ENCODE peak calls at places on chromosome 9, in ten cellular contexts. P is mammary epithelial cell, C is upper lobe of right lung, I is astrocyte of the spinal cord, Q is WTC11, O is BJ, L is B cell, U is spleen, G is astrocyte of the cerebellum, Y is D721Med. J is an unnamed sample.

GRCh38 chr9:88781500-88782391 is 209.5 kb upstream of the S1PR3 start:
- DNase-seq in Q (peak), U (no peak), P (no peak), G (peak), O (no peak), C (no peak), Y (no peak), L (no peak), I (peak), J (peak)

GRCh38 chr9:98374385-98375051 is 119.1 kb upstream of the TBC1D2 start:
- DNase-seq in L (peak), I (peak), O (peak), Q (no peak), C (no peak), Y (no peak), P (peak), G (peak), U (no peak), J (peak)

GRCh38 chr9:110971234-110971633 is 67.0 kb downstream of the LPAR1 start:
- DNase-seq in I (no peak), L (no peak), Q (no peak), C (no peak), G (no peak), U (no peak), O (no peak), Y (no peak), P (no peak), J (no peak)

GRCh38 chr9:77433675-77434445 is 214.3 kb downstream of the GNA14 start:
- DNase-seq in U (no peak), L (no peak), C (peak), I (peak), O (no peak), Y (peak), G (no peak), Q (peak), P (peak), J (peak)

GRCh38 chr9:134331186-134332025 is 5.2 kb downstream of the RXRA start:
- DNase-seq in P (no peak), L (no peak), Q (no peak), Y (no peak), G (no peak), C (no peak), U (no peak), I (no peak), O (no peak), J (no peak)

GRCh38 chr9:98010450-98010849 is 27.3 kb downstream of the ANP32B start:
- DNase-seq in Y (no peak), L (peak), O (no peak), G (no peak), P (peak), I (peak), Q (peak), U (no peak), C (no peak), J (peak)

GRCh38 chr9:69168709-69169217 is 5.3 kb upstream of the TJP2 start:
- DNase-seq in O (no peak), U (peak), C (no peak), Q (peak), P (peak), I (no peak), L (peak), G (no peak), Y (no peak), J (peak)

GRCh38 chr9:68643901-68644809 is 60.9 kb upstream of the PIP5K1B start:
- DNase-seq in Q (no peak), G (no peak), O (no peak), P (no peak), I (no peak), L (peak), Y (no peak), U (no peak), C (no peak), J (no peak)

GRCh38 chr9:89588271-89588879 is 16.4 kb upstream of the GADD45G start:
- DNase-seq in Y (no peak), C (no peak), G (no peak), P (no peak), Q (no peak), U (no peak), O (no peak), I (no peak), L (no peak), J (no peak)

GRCh38 chr9:129726322-129727160 is 26.3 kb downstream of the PTGES start:
- DNase-seq in O (peak), U (peak), L (no peak), Y (peak), P (peak), G (peak), Q (peak), I (peak), C (peak), J (peak)

GRCh38 chr9:76400534-76401096 is 6.4 kb upstream of the RFK start:
- DNase-seq in I (no peak), U (no peak), Y (no peak), O (no peak), C (no peak), Q (no peak), P (peak), G (no peak), L (no peak), J (no peak)

GRCh38 chr9:6413365-6414263 is 615 bp downstream of the UHRF2 start:
- DNase-seq in U (peak), Y (no peak), O (no peak), L (no peak), P (peak), C (peak), G (no peak), Q (peak), I (peak), J (no peak)

GRCh38 chr9:126612813-126613641 is 701 bp upstream of the LMX1B start:
- DNase-seq in P (peak), C (peak), G (no peak), Q (peak), O (no peak), L (no peak), I (no peak), Y (peak), U (no peak), J (no peak)

GRCh38 chr9:93891549-93892310 is 63.4 kb downstream of the BARX1 start:
- DNase-seq in U (peak), Y (no peak), C (no peak), Q (no peak), O (no peak), G (no peak), L (no peak), P (no peak), I (no peak), J (no peak)

GRCh38 chr9:137902646-137903045 is 25.1 kb downstream of the CACNA1B start:
- DNase-seq in O (no peak), Q (no peak), L (no peak), I (no peak), G (no peak), U (no peak), C (peak), Y (no peak), P (no peak), J (no peak)

GRCh38 chr9:121824651-121825480 is 173.4 kb downstream of the DAB2IP start:
- DNase-seq in I (no peak), U (no peak), C (peak), Q (no peak), Y (no peak), L (no peak), G (no peak), O (no peak), P (no peak), J (no peak)
- TF ChIP-seq CTCF in I (no peak), U (no peak), C (no peak), Q (no peak), Y (no peak), L (no peak), G (no peak), O (no peak), P (no peak), J (no peak)

DNA sequence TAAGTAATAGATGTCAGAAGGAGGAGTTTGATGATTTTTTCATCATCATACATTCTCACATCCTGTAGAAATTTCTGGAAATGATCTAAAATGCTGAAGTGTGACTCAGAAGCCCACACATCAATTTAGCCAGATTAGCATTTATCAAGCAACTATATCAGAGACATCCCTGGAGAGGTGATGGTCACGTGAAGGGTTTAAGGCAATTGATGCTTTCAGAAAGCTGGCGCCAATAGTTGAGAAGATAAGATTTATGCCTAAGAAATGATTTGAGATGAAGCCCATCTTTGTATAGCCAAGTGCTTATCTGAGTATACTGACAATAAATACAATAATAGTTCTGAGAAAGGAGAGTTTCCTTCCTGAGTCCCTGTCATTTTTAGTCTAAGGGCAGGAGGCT is 162.8 kb upstream of the RORB start:
- DNase-seq in C (no peak), P (no peak), Q (no peak), I (no peak), G (no peak), Y (no peak), O (no peak), U (no peak), L (no peak), J (no peak)
- TF ChIP-seq CTCF in C (no peak), P (no peak), Q (no peak), I (no peak), G (no peak), Y (no peak), O (no peak), U (no peak), L (no peak), J (no peak)

GRCh38 chr9:27535701-27536118 is 6.1 kb upstream of the MOB3B start:
- DNase-seq in C (no peak), I (no peak), Q (peak), O (no peak), P (peak), Y (no peak), L (no peak), U (no peak), G (no peak), J (no peak)

GRCh38 chr9:27536168-27536567 is 6.6 kb upstream of the MOB3B start:
- DNase-seq in G (no peak), Y (no peak), L (no peak), U (no peak), C (no peak), I (no peak), Q (no peak), P (no peak), O (no peak), J (no peak)

GRCh38 chr9:27537027-27537435 is 7.4 kb upstream of the MOB3B start:
- DNase-seq in G (no peak), L (no peak), U (no peak), I (no peak), Q (no peak), P (no peak), C (no peak), Y (no peak), O (no peak), J (no peak)

GRCh38 chr9:27534131-27534530 is 4.5 kb upstream of the MOB3B start:
- DNase-seq in Y (no peak), P (no peak), U (no peak), C (no peak), G (no peak), O (no peak), L (no peak), Q (no peak), I (no peak), J (no peak)

DNA sequence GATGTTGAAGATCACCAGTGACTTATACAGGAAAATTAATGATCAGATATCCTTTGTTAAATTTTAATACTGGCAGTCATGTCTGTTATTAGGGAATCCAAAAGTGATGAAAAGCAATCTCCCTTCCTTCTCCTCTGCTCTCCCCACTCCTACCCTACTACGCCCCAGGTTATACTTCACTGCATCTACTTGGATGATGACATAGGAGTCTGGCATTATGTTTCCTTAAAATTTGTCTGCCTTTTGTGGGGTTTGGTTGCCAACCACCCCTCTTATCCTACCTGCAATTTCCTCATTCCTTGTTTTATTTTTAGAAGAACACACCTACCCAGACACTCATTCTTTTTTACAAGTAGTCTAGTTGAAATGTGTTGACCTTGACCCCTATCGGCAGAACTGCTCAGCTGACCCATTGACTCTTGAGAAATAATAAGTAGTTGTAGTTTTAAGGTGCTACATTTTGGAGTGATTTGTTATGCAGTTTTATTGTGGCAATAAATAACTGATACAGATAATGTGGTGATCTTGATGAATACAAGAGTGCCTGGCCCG is 5.1 kb upstream of the MOB3B start:
- DNase-seq in Q (no peak), L (no peak), C (no peak), U (no peak), O (no peak), Y (no peak), G (no peak), P (no peak), I (no peak), J (no peak)
- TF ChIP-seq CTCF in Q (no peak), L (no peak), C (no peak), U (no peak), O (no peak), Y (no peak), G (no peak), P (no peak), I (no peak), J (no peak)

GRCh38 chr9:95230046-95230445 is 87.5 kb downstream of the FANCC start:
- DNase-seq in Y (no peak), U (no peak), G (no peak), C (no peak), Q (peak), P (no peak), I (no peak), O (no peak), L (no peak), J (no peak)
- TF ChIP-seq CTCF in Y (no peak), U (no peak), G (no peak), C (no peak), Q (no peak), P (no peak), I (no peak), O (no peak), L (no peak), J (no peak)

GRCh38 chr9:96620832-96621269 is 1.2 kb upstream of the CDC14B start:
- DNase-seq in U (no peak), G (no peak), C (no peak), L (no peak), P (no peak), Y (no peak), I (no peak), O (no peak), Q (peak), J (no peak)
- TF ChIP-seq CTCF in U (no peak), G (peak), C (no peak), L (no peak), P (no peak), Y (no peak), I (no peak), O (no peak), Q (no peak), J (no peak)

J was measured in fibroblast of the aortic adventitia.